ENCODE peak calls at places on chromosomes 5 and 9, in five cellular contexts. P is Daoy, H is heart right ventricle, Q is NAMALWA, W is NCI-H1436. S is an unnamed sample.

GRCh38 chr9:15743512-15743911 is 190.7 kb downstream of the CCDC171 start:
- DNase-seq in P (no peak), H (no peak), Q (no peak), W (no peak), S (no peak)

GRCh38 chr5:153276151-153276550 is 214.3 kb upstream of the GRIA1 start:
- DNase-seq in P (peak; percentile 3), H (no peak), Q (peak; percentile 22), W (no peak), S (no peak)

GRCh38 chr5:150410524-150411244 is 2.0 kb downstream of the CD74 start:
- DNase-seq in P (peak; percentile 69), H (no peak), Q (peak; percentile 98), W (peak; percentile 77), S (no peak)

GRCh38 chr9:892123-892522 is 50.6 kb downstream of the DMRT1 start:
- DNase-seq in P (no peak), H (no peak), Q (no peak), W (no peak), S (no peak)

GRCh38 chr5:68378204-68378830 is 162.8 kb downstream of the PIK3R1 start:
- DNase-seq in P (no peak), H (no peak), Q (no peak), W (no peak), S (no peak)

GRCh38 chr5:83956386-83956785 is 235.7 kb upstream of the HAPLN1 start:
- DNase-seq in P (peak; percentile 18), H (no peak), Q (no peak), W (no peak), S (no peak)

GRCh38 chr5:111225926-111226325 is 1.7 kb downstream of the CAMK4 start:
- DNase-seq in P (no peak), H (no peak), Q (peak; percentile 30), W (no peak), S (no peak)

GRCh38 chr5:191949-192690 is 825 bp downstream of the LRRC14B start:
- DNase-seq in P (no peak), H (no peak), Q (no peak), W (no peak), S (peak; percentile 72)

GRCh38 chr9:77953590-77953989 is 78.0 kb downstream of the GNAQ start:
- DNase-seq in P (no peak), H (no peak), Q (no peak), W (no peak), S (no peak)